ENCODE peak calls at places on chromosomes 13 and 19, in nine cellular contexts. S is heart left ventricle, D is NCI-H1092, T is BE2C, L is HEK293T, Z is renal cortical epithelial cell, K is WERI-Rb-1, Y is colonic mucosa, M is PC-9. B is an unnamed sample.

GRCh38 chr19:3642987-3643386 is 16.4 kb upstream of the CACTIN start:
- DNase-seq in L (peak), Y (no peak), K (peak), T (peak), D (no peak), Z (no peak), S (no peak), M (no peak), B (no peak)

GRCh38 chr13:50129065-50129922 is 114.0 kb downstream of the KCNRG start:
- DNase-seq in D (no peak), T (no peak), K (no peak), S (no peak), Z (no peak), M (no peak), Y (no peak), L (no peak), B (peak)

GRCh38 chr19:15437355-15438123 is 12.2 kb downstream of the WIZ start:
- DNase-seq in Z (no peak), D (no peak), Y (no peak), L (no peak), S (no peak), K (no peak), M (no peak), T (no peak), B (no peak)

GRCh38 chr19:1093811-1094553 is 1.2 kb downstream of the POLR2E start:
- DNase-seq in M (no peak), S (no peak), K (no peak), L (no peak), T (peak), Y (no peak), D (no peak), Z (no peak), B (no peak)

GRCh38 chr13:85586422-85586831 is 212.8 kb downstream of the SLITRK6 start:
- DNase-seq in T (no peak), Z (no peak), M (peak), S (no peak), K (no peak), D (no peak), Y (no peak), L (no peak), B (no peak)

GRCh38 chr19:44930088-44930487 is 11.9 kb upstream of the APOC4 start:
- DNase-seq in D (no peak), K (no peak), S (no peak), Y (no peak), L (no peak), Z (no peak), M (no peak), T (no peak), B (no peak)

GRCh38 chr13:55440465-55441085 is 1700.1 kb upstream of the PRR20A start:
- DNase-seq in M (no peak), S (no peak), T (no peak), D (no peak), K (no peak), L (no peak), Z (no peak), Y (no peak), B (no peak)

GRCh38 chr13:32587014-32587773 is 942 bp downstream of the PDS5B start:
- DNase-seq in T (peak), D (peak), M (peak), L (peak), K (peak), Z (peak), S (peak), Y (peak), B (peak)

GRCh38 chr19:10612515-10613119 is 12.7 kb upstream of the SLC44A2 start:
- DNase-seq in T (no peak), Z (no peak), S (peak), L (no peak), M (no peak), Y (peak), K (no peak), D (no peak), B (peak)

GRCh38 chr13:32969516-32969941 is 46.7 kb upstream of the KL start:
- DNase-seq in D (no peak), Z (peak), L (no peak), M (no peak), Y (no peak), K (no peak), S (peak), T (no peak), B (no peak)

GRCh38 chr13:93318538-93318937 is 91.9 kb downstream of the GPC6 start:
- DNase-seq in Z (peak), S (no peak), M (no peak), L (no peak), D (no peak), T (no peak), Y (no peak), K (no peak), B (no peak)

GRCh38 chr19:18460900-18461299 is 23.0 kb upstream of the ISYNA1 start:
- DNase-seq in Y (no peak), K (no peak), Z (no peak), T (no peak), M (no peak), S (no peak), L (no peak), D (no peak), B (no peak)

GRCh38 chr19:18419195-18419698 is at the start of gene SSBP4:
- DNase-seq in S (peak), D (peak), T (peak), M (peak), Z (no peak), L (peak), K (peak), Y (peak), B (peak)

GRCh38 chr19:45142016-45142727 is 18.6 kb downstream of the NKPD1 start:
- DNase-seq in M (no peak), S (no peak), L (no peak), K (no peak), D (no peak), Y (no peak), T (no peak), Z (no peak), B (no peak)

GRCh38 chr19:15161028-15161984 is 39.5 kb downstream of the NOTCH3 start:
- DNase-seq in L (peak), T (peak), Z (no peak), Y (no peak), M (no peak), D (no peak), K (peak), S (no peak), B (no peak)

GRCh38 chr13:73341748-73342147 is 282.9 kb downstream of the KLF5 start:
- DNase-seq in S (no peak), K (no peak), Y (no peak), M (no peak), Z (peak), D (no peak), T (no peak), L (no peak), B (no peak)

GRCh38 chr19:44807162-44807561 is 1.7 kb upstream of the BCAM start:
- DNase-seq in Y (peak), D (peak), L (no peak), M (peak), K (no peak), T (no peak), S (no peak), Z (no peak), B (no peak)

GRCh38 chr19:42816901-42817300 is 51.4 kb upstream of the PSG8 start:
- DNase-seq in D (no peak), L (no peak), T (no peak), K (no peak), Z (no peak), Y (no peak), S (no peak), M (no peak), B (no peak)

GRCh38 chr13:88153353-88153752 is 482.2 kb downstream of the SLITRK5 start:
- DNase-seq in T (no peak), K (no peak), Y (no peak), D (no peak), Z (no peak), S (no peak), L (no peak), M (no peak), B (no peak)

GRCh38 chr19:28727133-28727834 is 485.7 kb downstream of the UQCRFS1 start:
- DNase-seq in D (no peak), M (no peak), K (no peak), L (no peak), T (no peak), Z (peak), Y (no peak), S (no peak), B (no peak)

GRCh38 chr13:110119943-110120905 is 186.7 kb downstream of the COL4A1 start:
- DNase-seq in Z (peak), T (no peak), Y (no peak), M (peak), L (no peak), D (no peak), K (no peak), S (no peak), B (no peak)

GRCh38 chr19:53868892-53869804 is 1.5 kb downstream of the MYADM start:
- DNase-seq in S (peak), K (peak), Y (peak), L (peak), Z (peak), M (peak), T (peak), D (no peak), B (peak)

GRCh38 chr19:44924243-44924725 is 9.9 kb downstream of the APOC1 start:
- DNase-seq in T (no peak), M (peak), K (no peak), L (no peak), S (no peak), Z (no peak), Y (no peak), D (no peak), B (no peak)

GRCh38 chr19:46115396-46116109 is 8.9 kb downstream of the IGFL3 start:
- DNase-seq in T (peak), D (no peak), Y (no peak), Z (peak), L (no peak), K (no peak), M (peak), S (no peak), B (no peak)

GRCh38 chr13:99419591-99420243 is 81.6 kb upstream of the TM9SF2 start:
- DNase-seq in S (no peak), Z (no peak), D (no peak), K (peak), Y (no peak), L (no peak), M (no peak), T (no peak), B (no peak)

GRCh38 chr19:54229146-54229545 is 6.3 kb upstream of the LILRB3 start:
- DNase-seq in T (no peak), S (no peak), L (no peak), M (no peak), Z (no peak), D (no peak), K (no peak), Y (no peak), B (no peak)

GRCh38 chr13:41267106-41267505 is 3.7 kb upstream of the MTRF1 start:
- DNase-seq in Z (no peak), S (no peak), L (no peak), M (no peak), K (no peak), D (no peak), T (no peak), Y (no peak), B (no peak)

GRCh38 chr19:17043744-17044143 is 17.1 kb upstream of the CPAMD8 start:
- DNase-seq in L (no peak), D (no peak), S (no peak), T (no peak), K (no peak), Y (no peak), Z (no peak), M (no peak), B (no peak)

GRCh38 chr13:27821566-27821965 is 29.3 kb downstream of the GSX1 start:
- DNase-seq in K (no peak), M (no peak), T (no peak), D (no peak), Z (no peak), S (no peak), Y (no peak), L (no peak), B (no peak)

GRCh38 chr19:47848871-47849473 is 10.1 kb upstream of the TPRX2 start:
- DNase-seq in Z (no peak), Y (peak), D (no peak), M (no peak), T (no peak), K (peak), L (peak), S (no peak), B (peak)

GRCh38 chr19:46133777-46134231 is 9.3 kb upstream of the IGFL3 start:
- DNase-seq in K (no peak), Z (peak), T (no peak), S (no peak), D (no peak), Y (no peak), L (no peak), M (no peak), B (no peak)

GRCh38 chr13:49927755-49928154 is 8.4 kb downstream of the SPRYD7 start:
- DNase-seq in S (no peak), Y (no peak), D (no peak), M (no peak), T (no peak), K (no peak), Z (peak), L (no peak), B (no peak)

GRCh38 chr19:3586707-3587346 is 1.5 kb downstream of the GIPC3 start:
- DNase-seq in D (no peak), Z (no peak), Y (no peak), M (no peak), T (no peak), K (no peak), L (no peak), S (peak), B (peak)

GRCh38 chr19:8174706-8175105 is 25.3 kb upstream of the FBN3 start:
- DNase-seq in Z (peak), S (no peak), L (no peak), D (no peak), Y (no peak), M (no peak), T (no peak), K (no peak), B (no peak)

GRCh38 chr13:25928941-25929505 is 122.8 kb downstream of the SHISA2 start:
- DNase-seq in K (no peak), D (no peak), L (no peak), Y (no peak), Z (no peak), S (no peak), M (no peak), T (no peak), B (no peak)

GRCh38 chr13:20553309-20553708 is 13.6 kb upstream of the IFT88 start:
- DNase-seq in T (no peak), L (no peak), D (no peak), Z (peak), S (no peak), K (no peak), Y (no peak), M (no peak), B (no peak)

GRCh38 chr19:2260341-2260751 is 4.1 kb upstream of the JSRP1 start:
- DNase-seq in K (no peak), L (no peak), Y (peak), T (no peak), S (no peak), M (peak), Z (peak), D (no peak), B (no peak)

GRCh38 chr19:6267552-6268381 is 12.0 kb downstream of the MLLT1 start:
- DNase-seq in M (no peak), S (no peak), D (no peak), Z (no peak), K (no peak), T (no peak), L (no peak), Y (no peak), B (no peak)

GRCh38 chr19:5037936-5038335 is 69.0 kb downstream of the KDM4B start:
- DNase-seq in D (peak), S (no peak), Z (no peak), M (no peak), Y (no peak), T (peak), K (no peak), L (no peak), B (no peak)